ENCODE peak calls at places on chromosomes 7 and 10, in six cellular contexts. F is IMR-90, Q is A549, G is body of pancreas, B is Peyer's patch, H is spleen. E is an unnamed sample.

GRCh38 chr10:88386878-88387773 is 196.0 kb downstream of the RNLS start:
- DNase-seq in Q (peak), H (no peak), B (no peak), F (peak), G (peak), E (peak)

GRCh38 chr10:63054889-63055606 is 78.1 kb upstream of the NRBF2 start:
- DNase-seq in F (no peak), G (no peak), B (no peak), Q (no peak), H (no peak), E (no peak)

GRCh38 chr10:92655426-92655825 is 34.3 kb upstream of the HHEX start:
- DNase-seq in G (no peak), F (peak), H (no peak), B (no peak), Q (no peak), E (no peak)

GRCh38 chr10:112634096-112634830 is 187.2 kb downstream of the VTI1A start:
- DNase-seq in B (no peak), Q (no peak), G (no peak), F (peak), H (no peak), E (no peak)

GRCh38 chr10:58778966-58779365 is 266.3 kb downstream of the BICC1 start:
- DNase-seq in H (no peak), B (no peak), G (no peak), Q (no peak), F (no peak), E (no peak)

GRCh38 chr10:58754419-58755180 is 241.9 kb downstream of the BICC1 start:
- DNase-seq in Q (no peak), G (no peak), H (no peak), F (no peak), B (no peak), E (no peak)

GRCh38 chr10:113230018-113230610 is 280.1 kb downstream of the TCF7L2 start:
- DNase-seq in B (no peak), F (no peak), Q (no peak), G (no peak), H (no peak), E (no peak)

GRCh38 chr10:89793649-89794254 is 92.4 kb downstream of the KIF20B start:
- DNase-seq in H (no peak), Q (peak), B (no peak), G (peak), F (peak), E (peak)

GRCh38 chr10:125103466-125104377 is 56.6 kb downstream of the CTBP2 start:
- DNase-seq in Q (no peak), F (no peak), G (peak), H (peak), B (no peak), E (no peak)

GRCh38 chr10:49746626-49747302 is 15.4 kb downstream of the OGDHL start:
- DNase-seq in H (peak), Q (no peak), B (no peak), G (no peak), F (no peak), E (no peak)

GRCh38 chr7:75649462-75649861 is 89.3 kb downstream of the HIP1 start:
- DNase-seq in B (no peak), F (no peak), H (no peak), Q (peak), G (no peak), E (no peak)

GRCh38 chr7:44162785-44163395 is 21.8 kb upstream of the MYL7 start:
- DNase-seq in G (no peak), F (no peak), H (no peak), B (no peak), Q (no peak), E (no peak)

GRCh38 chr7:40490603-40490924 is 355.8 kb downstream of the SUGCT start:
- DNase-seq in Q (no peak), F (no peak), H (no peak), G (no peak), B (no peak), E (no peak)

GRCh38 chr7:104627516-104627915 is 299.1 kb downstream of the LHFPL3 start:
- DNase-seq in H (no peak), G (no peak), Q (no peak), F (peak), B (no peak), E (peak)

GRCh38 chr7:100430450-100431285 is 1.0 kb downstream of the MEPCE start:
- DNase-seq in G (no peak), F (peak), H (peak), B (no peak), Q (no peak), E (peak)

GRCh38 chr7:38934536-38934935 is 25.5 kb upstream of the VPS41 start:
- DNase-seq in F (no peak), B (no peak), G (no peak), Q (no peak), H (no peak), E (no peak)

GRCh38 chr10:46091080-46091833 is 45.2 kb upstream of the MSMB start:
- DNase-seq in G (no peak), H (peak), F (no peak), B (peak), Q (no peak), E (no peak)

GRCh38 chr7:104979167-104979841 is 34.7 kb upstream of the KMT2E start:
- DNase-seq in H (no peak), B (no peak), Q (no peak), F (peak), G (no peak), E (no peak)

GRCh38 chr10:86970152-86970886 is 2.0 kb downstream of the ADIRF start:
- DNase-seq in F (peak), G (peak), H (peak), B (peak), Q (no peak), E (no peak)

GRCh38 chr10:86967481-86967941 is 771 bp upstream of the ADIRF start:
- DNase-seq in G (no peak), F (no peak), H (no peak), Q (no peak), B (peak), E (no peak)

GRCh38 chr10:86969421-86970041 is 1.2 kb downstream of the ADIRF start:
- DNase-seq in G (no peak), H (no peak), F (peak), B (peak), Q (no peak), E (no peak)

GRCh38 chr10:86968994-86969355 is 693 bp downstream of the ADIRF start:
- DNase-seq in B (peak), Q (no peak), F (no peak), H (no peak), G (no peak), E (no peak)

DNA sequence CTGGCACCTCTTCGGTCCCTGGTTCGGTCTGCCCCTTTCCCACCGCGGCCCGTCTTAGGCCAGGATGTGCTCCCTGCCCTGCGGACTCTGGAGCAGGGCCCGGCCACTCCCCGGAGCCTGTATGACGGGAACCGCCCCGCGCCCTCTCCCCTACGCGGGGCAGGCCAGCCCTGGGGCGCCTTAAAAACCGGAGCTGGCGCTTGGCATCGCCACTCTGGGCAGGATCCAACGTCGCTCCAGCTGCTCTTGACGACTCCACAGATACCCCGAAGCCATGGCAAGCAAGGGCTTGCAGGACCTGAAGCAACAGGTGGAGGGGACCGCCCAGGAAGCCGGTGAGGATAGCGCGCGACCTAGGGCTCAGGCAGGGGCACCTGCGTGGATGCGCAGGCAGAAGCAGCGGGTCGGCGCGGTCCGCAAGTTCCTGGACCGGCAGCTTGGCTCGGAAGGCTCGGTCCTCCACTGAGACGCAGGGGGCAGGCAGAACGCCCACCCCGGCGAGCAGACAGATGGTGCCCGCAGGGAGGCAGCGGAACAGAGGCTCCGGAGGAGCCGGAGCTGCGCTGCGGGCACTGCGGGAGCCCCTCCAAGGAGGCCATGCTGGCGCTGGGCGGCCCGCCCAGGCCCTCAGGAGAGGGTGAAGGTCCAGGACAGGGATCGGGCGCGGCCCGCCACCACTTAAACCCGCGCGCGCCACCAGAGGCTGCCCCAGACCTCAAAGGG is at the start of gene ADIRF:
- DNase-seq in Q (no peak), H (peak), F (no peak), B (peak), G (peak), E (no peak)
- TF ChIP-seq POLR2A in Q (no peak), H (no peak), F (no peak), B (peak), G (peak), E (no peak)

GRCh38 chr10:72273410-72274212 is at the start of gene DDIT4:
- DNase-seq in B (peak), H (peak), G (peak), F (peak), Q (peak), E (peak)

GRCh38 chr10:72274213-72274729 is 547 bp downstream of the DDIT4 start:
- DNase-seq in H (peak), G (no peak), F (peak), B (no peak), Q (no peak), E (no peak)

GRCh38 chr10:72270607-72271281 is 3.0 kb upstream of the DDIT4 start:
- DNase-seq in G (no peak), H (no peak), B (no peak), Q (no peak), F (no peak), E (no peak)

GRCh38 chr10:72274730-72275350 is 1.1 kb downstream of the DDIT4 start:
- DNase-seq in F (peak), G (peak), B (peak), Q (peak), H (peak), E (peak)

GRCh38 chr10:72272689-72273409 is 875 bp upstream of the DDIT4 start:
- DNase-seq in F (peak), G (peak), H (peak), B (peak), Q (peak), E (peak)
- TF ChIP-seq POLR2A in F (peak), G (no peak), H (no peak), B (no peak), Q (peak), E (peak)

GRCh38 chr7:83429493-83429892 is 219.4 kb downstream of the SEMA3E start:
- DNase-seq in B (no peak), G (no peak), F (no peak), H (no peak), Q (no peak), E (no peak)
- TF ChIP-seq POLR2A in B (no peak), G (no peak), F (no peak), H (no peak), Q (no peak), E (no peak)

GRCh38 chr7:975702-976473 is 539 bp upstream of the COX19 start:
- DNase-seq in B (no peak), F (no peak), H (no peak), Q (no peak), G (peak), E (no peak)

GRCh38 chr7:972670-973309 is 2.6 kb downstream of the COX19 start:
- DNase-seq in B (no peak), H (no peak), G (no peak), F (no peak), Q (no peak), E (no peak)

GRCh38 chr7:974820-975681 is at the start of gene COX19:
- DNase-seq in Q (peak), G (peak), H (peak), B (peak), F (peak), E (peak)

GRCh38 chr7:973312-973711 is 2.0 kb downstream of the COX19 start:
- DNase-seq in H (no peak), Q (no peak), F (no peak), G (no peak), B (no peak), E (no peak)

GRCh38 chr7:974172-974571 is 1.2 kb downstream of the COX19 start:
- DNase-seq in Q (no peak), H (no peak), G (no peak), B (no peak), F (no peak), E (no peak)
- TF ChIP-seq POLR2A in Q (no peak), H (no peak), G (no peak), B (no peak), F (no peak), E (no peak)

GRCh38 chr7:152756126-152756525 is 3.4 kb upstream of the ACTR3B start:
- DNase-seq in Q (no peak), G (no peak), H (no peak), B (no peak), F (peak), E (no peak)

GRCh38 chr7:152760384-152761115 is 998 bp downstream of the ACTR3B start:
- DNase-seq in Q (no peak), F (peak), H (no peak), B (no peak), G (no peak), E (peak)

GRCh38 chr7:152762056-152762455 is 2.5 kb downstream of the ACTR3B start:
- DNase-seq in G (no peak), B (no peak), F (peak), H (no peak), Q (no peak), E (no peak)

GRCh38 chr7:152761116-152761748 is 1.7 kb downstream of the ACTR3B start:
- DNase-seq in Q (no peak), B (no peak), F (peak), G (no peak), H (no peak), E (no peak)

DNA sequence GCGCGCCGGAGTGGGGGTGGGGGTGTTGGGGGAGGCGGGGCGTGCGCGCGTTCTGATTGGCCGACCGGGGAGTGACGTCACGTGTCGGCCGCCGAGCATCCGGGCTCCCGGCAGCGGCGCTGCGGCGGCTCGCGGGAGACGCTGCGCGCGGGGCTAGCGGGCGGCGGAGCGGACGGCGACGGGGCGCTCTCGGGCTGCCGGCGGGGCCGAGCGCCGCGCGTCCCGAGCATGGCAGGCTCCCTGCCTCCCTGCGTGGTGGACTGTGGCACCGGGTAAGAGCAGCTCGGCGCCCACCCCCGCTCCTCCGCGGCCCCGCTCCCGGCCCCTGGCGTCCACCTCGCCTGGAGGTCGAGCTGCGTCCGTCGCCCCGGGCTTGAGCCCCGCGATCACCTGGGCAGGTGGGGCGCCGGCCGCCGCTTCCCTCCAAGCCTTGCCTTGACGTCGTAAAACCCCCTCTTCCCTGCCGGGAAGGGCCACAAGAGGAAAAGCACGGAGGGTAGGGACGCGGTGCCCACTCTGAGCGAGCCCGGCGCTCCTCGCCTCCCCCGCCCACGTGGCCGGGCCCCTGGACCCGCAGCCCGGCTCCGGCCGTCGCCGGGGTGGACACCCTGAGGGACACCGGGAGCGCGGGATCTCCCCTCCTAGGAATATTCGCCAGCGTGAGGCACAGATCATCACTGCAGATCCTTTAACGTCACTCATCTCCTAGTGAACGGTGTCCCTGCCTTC is at the start of gene ACTR3B:
- DNase-seq in Q (peak), H (peak), G (peak), F (peak), B (peak), E (peak)
- TF ChIP-seq POLR2A in Q (peak), H (peak), G (peak), F (peak), B (peak), E (peak)

GRCh38 chr10:3783313-3783689 is 1.7 kb downstream of the KLF6 start:
- DNase-seq in F (peak), G (peak), H (peak), B (peak), Q (peak), E (peak)

GRCh38 chr10:3785849-3786290 is 861 bp upstream of the KLF6 start:
- DNase-seq in Q (peak), B (no peak), F (peak), H (no peak), G (peak), E (peak)

GRCh38 chr10:3783721-3784432 is 1.1 kb downstream of the KLF6 start:
- DNase-seq in F (peak), B (no peak), Q (peak), H (no peak), G (peak), E (peak)

GRCh38 chr10:3785251-3785848 is 341 bp upstream of the KLF6 start:
- DNase-seq in F (peak), B (peak), H (peak), G (peak), Q (peak), E (peak)

DNA sequence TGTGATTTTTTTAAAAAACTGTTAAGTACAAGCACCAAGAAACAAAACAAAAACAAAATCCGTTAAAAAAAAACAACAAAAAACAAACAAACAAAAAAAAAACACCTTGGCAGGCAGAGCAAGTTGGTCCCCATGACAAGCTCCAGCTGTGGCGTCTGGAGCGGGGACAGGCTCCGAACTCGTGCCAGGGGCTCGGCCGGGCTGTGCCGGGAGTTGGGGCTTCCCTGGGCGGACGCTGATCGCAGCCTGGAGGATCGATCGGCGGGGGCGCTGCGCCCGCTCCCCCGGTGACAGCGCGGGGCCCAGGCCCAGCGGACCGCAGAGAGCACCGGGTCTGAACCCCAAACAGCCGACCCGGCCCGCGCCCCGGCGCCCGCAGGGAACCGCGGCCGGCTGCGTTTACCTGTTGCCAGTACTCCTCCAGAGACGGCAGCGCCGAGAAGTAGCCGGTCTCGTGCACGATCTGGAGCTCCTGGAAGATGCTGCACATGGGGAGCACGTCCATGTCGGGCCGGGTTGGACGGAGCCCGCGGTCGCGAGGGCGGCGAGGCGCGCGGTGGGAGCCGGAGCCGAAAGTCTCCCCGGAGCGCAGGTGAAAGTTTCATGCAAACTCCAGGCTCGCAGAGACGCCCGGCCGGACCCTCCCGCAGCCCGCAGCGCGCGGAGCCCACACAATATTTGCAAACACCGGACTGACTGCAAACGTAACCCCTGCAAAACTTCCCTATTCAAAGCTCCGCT is at the start of gene KLF6:
- DNase-seq in G (peak), F (peak), Q (peak), H (peak), B (no peak), E (peak)
- TF ChIP-seq POLR2A in G (peak), F (peak), Q (peak), H (peak), B (peak), E (peak)

E was measured in erythroblast.